ENCODE peak calls at places on chromosome X, in four cellular contexts. C is SK-N-SH, M is H1, N is K562. Q is an unnamed sample.

GRCh38 chrX:133689997-133690599 is 274.8 kb upstream of the GPC4 start:
- DNase-seq in C (no peak), M (no peak), N (no peak), Q (no peak)

GRCh38 chrX:103780701-103781402 is 4.2 kb downstream of the PLP1 start:
- DNase-seq in C (no peak), M (no peak), N (no peak), Q (no peak)

GRCh38 chrX:2550288-2551020 is 49.7 kb upstream of the DHRSX start:
- DNase-seq in C (no peak), M (no peak), N (no peak), Q (no peak)

GRCh38 chrX:55452825-55453124 is 848 bp downstream of the MAGEH1 start:
- DNase-seq in C (peak; percentile 10), M (no peak), N (peak; percentile 1), Q (no peak)

GRCh38 chrX:97234471-97235097 is 350.9 kb downstream of the RPA4 start:
- DNase-seq in C (no peak), M (no peak), N (no peak), Q (no peak)

GRCh38 chrX:153900806-153901752 is 3.4 kb upstream of the AVPR2 start:
- DNase-seq in C (peak; percentile 69), M (no peak), N (peak; percentile 77), Q (no peak)

GRCh38 chrX:133838761-133839676 is 146.4 kb downstream of the GPC3 start:
- DNase-seq in C (peak; percentile 50), M (peak; percentile 66), N (peak; percentile 38), Q (peak; percentile 42)

GRCh38 chrX:118167361-118167760 is 50.8 kb upstream of the KLHL13 start:
- DNase-seq in C (no peak), M (no peak), N (no peak), Q (no peak)

GRCh38 chrX:35842657-35843056 is 44.5 kb downstream of the MAGEB16 start:
- DNase-seq in C (no peak), M (no peak), N (no peak), Q (no peak)

GRCh38 chrX:110667706-110668105 is 127.9 kb downstream of the CHRDL1 start:
- DNase-seq in C (no peak), M (peak; percentile 48), N (no peak), Q (peak; percentile 59)

GRCh38 chrX:16267431-16267830 is 100.2 kb downstream of the MAGEB17 start:
- DNase-seq in C (no peak), M (no peak), N (no peak), Q (no peak)

GRCh38 chrX:107677501-107677901 is 49.2 kb downstream of the PRPS1 start:
- DNase-seq in C (no peak), M (no peak), N (no peak), Q (no peak)

GRCh38 chrX:116281106-116281505 is 110.6 kb downstream of the AGTR2 start:
- DNase-seq in C (no peak), M (no peak), N (no peak), Q (no peak)

GRCh38 chrX:1323315-1323714 is 13.3 kb upstream of the IL3RA start:
- DNase-seq in C (peak; percentile 38), M (peak; percentile 75), N (peak; percentile 57), Q (peak; percentile 78)
- TF ChIP-seq TEAD4 in C (no peak), M (no peak), N (no peak), Q (no peak)

GRCh38 chrX:132023896-132024386 is 839 bp downstream of the STK26 start:
- DNase-seq in C (no peak), M (peak; percentile 54), N (peak; percentile 74), Q (peak; percentile 31)
- TF ChIP-seq TEAD4 in C (no peak), M (no peak), N (no peak), Q (no peak)

GRCh38 chrX:7574325-7574724 is 268.6 kb upstream of the VCX start:
- DNase-seq in C (no peak), M (no peak), N (peak; percentile 0), Q (peak; percentile 12)
- TF ChIP-seq TEAD4 in C (no peak), M (no peak), N (no peak), Q (no peak)

DNA sequence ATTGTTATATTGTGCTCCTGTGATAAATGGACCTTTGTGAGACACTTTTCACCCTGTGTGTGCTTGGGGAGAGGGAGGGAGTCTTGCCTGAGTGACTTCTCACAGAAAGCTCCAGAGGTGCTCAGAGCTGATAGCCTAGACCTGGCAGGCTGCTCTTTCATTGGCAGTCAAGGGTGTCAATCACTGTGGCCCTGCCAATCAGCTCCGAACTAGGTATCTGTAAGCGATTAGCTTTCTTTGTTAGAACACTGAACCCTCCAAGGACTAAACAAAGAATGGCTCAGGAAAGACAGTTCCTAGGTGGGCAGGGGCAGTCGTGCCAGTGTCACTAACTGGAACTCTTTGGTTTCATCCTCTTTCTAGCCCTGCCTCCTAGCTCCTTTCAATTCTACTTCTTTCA is 2.7 kb upstream of the NALF2 start:
- DNase-seq in C (no peak), M (peak; percentile 65), N (peak; percentile 6), Q (peak; percentile 46)
- TF ChIP-seq TEAD4 in C (no peak), M (no peak), N (no peak), Q (no peak)

Q was measured in WTC11.